ENCODE peak calls at places on chromosomes 7 and 10, in nine cellular contexts. E is CD8-positive, alpha-beta T cell; M is GM23338; O is effector memory CD4-positive, alpha-beta T cell; H is WERI-Rb-1; Q is spleen; B is transverse colon; U is thoracic aorta; D is OCI-LY7. K is an unnamed sample.

GRCh38 chr7:2381881-2382509 is 21.4 kb upstream of the CHST12 start:
- DNase-seq in U (no peak), Q (no peak), B (no peak), O (no peak), E (no peak), D (no peak), M (no peak), H (no peak), K (no peak)

GRCh38 chr7:68722044-68722443 is 876.2 kb upstream of the AUTS2 start:
- DNase-seq in E (no peak), H (no peak), B (no peak), D (no peak), Q (no peak), U (no peak), M (no peak), O (no peak), K (no peak)

GRCh38 chr10:89373916-89374711 is 3.7 kb upstream of the IFIT1B start:
- DNase-seq in H (no peak), Q (no peak), M (no peak), E (no peak), D (no peak), B (peak; percentile 81), O (no peak), U (peak; percentile 73), K (peak; percentile 84)

GRCh38 chr7:27689045-27689877 is 26.6 kb upstream of the HIBADH start:
- DNase-seq in Q (no peak), H (peak; percentile 46), D (peak; percentile 78), O (no peak), U (no peak), M (peak; percentile 82), B (peak; percentile 17), E (peak; percentile 23), K (peak; percentile 49)

GRCh38 chr10:48794074-48794473 is 109.4 kb downstream of the WDFY4 start:
- DNase-seq in Q (no peak), D (no peak), U (no peak), B (no peak), O (no peak), M (no peak), H (no peak), E (no peak), K (no peak)

GRCh38 chr10:116170815-116171250 is 102.2 kb downstream of the GFRA1 start:
- DNase-seq in D (no peak), Q (no peak), O (no peak), B (no peak), U (no peak), E (no peak), H (peak; percentile 39), M (no peak), K (no peak)

GRCh38 chr7:27193335-27194001 is 6.4 kb downstream of the HOXA13 start:
- DNase-seq in O (no peak), D (no peak), U (no peak), H (no peak), Q (peak; percentile 34), M (peak; percentile 65), E (no peak), B (no peak), K (no peak)

GRCh38 chr7:53904355-53904754 is 637.8 kb upstream of the VSTM2A start:
- DNase-seq in D (no peak), Q (no peak), E (no peak), B (no peak), M (peak; percentile 30), H (no peak), O (no peak), U (no peak), K (no peak)

GRCh38 chr7:155858521-155859061 is 46.3 kb upstream of the SHH start:
- DNase-seq in E (no peak), B (no peak), Q (peak; percentile 22), U (no peak), O (no peak), D (no peak), M (no peak), H (no peak), K (peak; percentile 33)

GRCh38 chr7:4771737-4772136 is 3.7 kb upstream of the AP5Z1 start:
- DNase-seq in M (no peak), B (no peak), D (no peak), Q (no peak), E (no peak), O (no peak), H (no peak), U (no peak), K (no peak)

GRCh38 chr10:133422821-133423771 is 1.3 kb downstream of the SPRN start:
- DNase-seq in O (no peak), B (no peak), U (no peak), M (peak; percentile 31), E (no peak), Q (peak; percentile 75), D (no peak), H (no peak), K (no peak)

GRCh38 chr7:149869867-149870266 is 3.9 kb upstream of the ATP6V0E2 start:
- DNase-seq in H (no peak), Q (no peak), B (no peak), M (no peak), E (peak; percentile 63), U (no peak), O (peak; percentile 41), D (no peak), K (peak; percentile 61)

GRCh38 chr10:62076872-62077271 is 175.4 kb downstream of the ARID5B start:
- DNase-seq in O (no peak), U (no peak), B (no peak), Q (no peak), H (no peak), M (no peak), D (no peak), E (no peak), K (no peak)

GRCh38 chr7:6205921-6206660 is 66.3 kb downstream of the CYTH3 start:
- DNase-seq in M (no peak), D (no peak), E (no peak), O (no peak), U (no peak), B (no peak), Q (no peak), H (no peak), K (no peak)

GRCh38 chr10:43196131-43196980 is 58.1 kb downstream of the CSGALNACT2 start:
- DNase-seq in M (no peak), U (no peak), H (no peak), D (no peak), E (no peak), B (no peak), O (no peak), Q (peak; percentile 65), K (no peak)

GRCh38 chr7:47091141-47091540 is 490.8 kb downstream of the TNS3 start:
- DNase-seq in U (no peak), D (no peak), M (no peak), Q (no peak), E (no peak), B (no peak), O (no peak), H (no peak), K (no peak)

GRCh38 chr10:89352039-89352597 is 24.3 kb downstream of the IFIT3 start:
- DNase-seq in E (no peak), H (no peak), O (no peak), B (peak; percentile 40), Q (no peak), U (no peak), M (no peak), D (no peak), K (peak; percentile 76)

GRCh38 chr10:21803374-21803773 is 200.2 kb downstream of the DNAJC1 start:
- DNase-seq in O (no peak), B (no peak), Q (no peak), U (no peak), M (no peak), E (no peak), H (no peak), D (no peak), K (no peak)

GRCh38 chr10:50508315-50509051 is 115.3 kb downstream of the SGMS1 start:
- DNase-seq in H (no peak), U (no peak), D (no peak), O (no peak), M (no peak), Q (no peak), E (peak; percentile 55), B (no peak), K (peak; percentile 31)

GRCh38 chr10:90276894-90277447 is 575.6 kb downstream of the KIF20B start:
- DNase-seq in H (no peak), M (no peak), E (no peak), O (no peak), D (no peak), U (no peak), B (no peak), Q (no peak), K (no peak)

GRCh38 chr10:1024103-1024502 is 1.6 kb downstream of the IDI2 start:
- DNase-seq in Q (no peak), H (no peak), D (no peak), M (no peak), E (no peak), O (no peak), U (no peak), B (no peak), K (no peak)

GRCh38 chr10:86936661-86937501 is 20.5 kb downstream of the MMRN2 start:
- DNase-seq in H (no peak), O (no peak), U (no peak), D (no peak), Q (no peak), B (no peak), M (no peak), E (no peak), K (no peak)

GRCh38 chr7:23473848-23474097 is 3.5 kb upstream of the IGF2BP3 start:
- DNase-seq in U (no peak), Q (no peak), H (no peak), O (no peak), M (peak; percentile 65), B (no peak), D (no peak), E (no peak), K (no peak)

GRCh38 chr10:113736576-113736975 is 14.9 kb upstream of the PLEKHS1 start:
- DNase-seq in O (no peak), D (no peak), M (no peak), U (no peak), B (no peak), E (no peak), Q (no peak), H (no peak), K (no peak)
- H3K27ac ChIP-seq in O (no peak overlapping the region), D (no peak overlapping the region), M (peak overlapping the region; percentile 40), U (no peak overlapping the region), B (no peak overlapping the region), E (no peak overlapping the region), Q (no peak overlapping the region), H (no peak overlapping the region), K (no peak overlapping the region)

GRCh38 chr10:71726673-71727428 is 7.3 kb upstream of the C10orf105 start:
- DNase-seq in D (peak; percentile 84), H (no peak), Q (peak; percentile 82), E (peak; percentile 62), O (peak; percentile 29), U (no peak), M (no peak), B (peak; percentile 44), K (peak; percentile 94)
- H3K4me3 ChIP-seq in D (peak overlapping the region; percentile 56), H (no peak overlapping the region), Q (peak overlapping the region; percentile 57), E (peak overlapping the region; percentile 18), O (no peak overlapping the region), U (no peak overlapping the region), M (no peak overlapping the region), B (no peak overlapping the region), K (no peak overlapping the region)

GRCh38 chr7:55054252-55054651 is 35.4 kb downstream of the EGFR start:
- DNase-seq in H (no peak), M (no peak), Q (no peak), D (no peak), U (no peak), O (no peak), E (no peak), B (no peak), K (no peak)
- H3K27ac ChIP-seq in H (no peak overlapping the region), M (no peak overlapping the region), Q (no peak overlapping the region), D (no peak overlapping the region), U (peak overlapping the region; percentile 39), O (no peak overlapping the region), E (no peak overlapping the region), B (peak overlapping the region; percentile 61), K (no peak overlapping the region)

GRCh38 chr7:52639126-52639525 is 396.3 kb upstream of the POM121L12 start:
- DNase-seq in B (no peak), D (no peak), M (peak; percentile 43), O (no peak), U (no peak), Q (no peak), H (no peak), E (no peak), K (no peak)
- H3K4me3 ChIP-seq in B (no peak overlapping the region), D (no peak overlapping the region), M (no peak overlapping the region), O (no peak overlapping the region), U (no peak overlapping the region), Q (no peak overlapping the region), H (no peak overlapping the region), E (no peak overlapping the region), K (no peak overlapping the region)

K was measured in small intestine.